ENCODE peak calls at places on chromosomes 13 and 19, in five cellular contexts. G, Q, V, I and F are unnamed samples.

GRCh38 chr13:61370520-61370919 is 45.1 kb downstream of the PCDH20 start:
- DNase-seq in G (no peak), V (no peak), Q (peak), I (no peak), F (no peak)

GRCh38 chr13:47455581-47455980 is 545.5 kb downstream of the SUCLA2 start:
- DNase-seq in V (no peak), G (no peak), I (no peak), Q (peak), F (no peak)

GRCh38 chr13:21330126-21330861 is 128.8 kb downstream of the ZDHHC20 start:
- DNase-seq in V (no peak), I (no peak), G (no peak), Q (no peak), F (no peak)

GRCh38 chr13:94959616-94960015 is 247.3 kb upstream of the SOX21 start:
- DNase-seq in Q (no peak), V (no peak), G (no peak), I (no peak), F (no peak)

GRCh38 chr19:29376855-29377354 is 148.9 kb upstream of the VSTM2B start:
- DNase-seq in I (no peak), G (no peak), V (no peak), Q (no peak), F (peak)

GRCh38 chr13:97726664-97727235 is 226.7 kb upstream of the IPO5 start:
- DNase-seq in Q (no peak), V (no peak), G (no peak), I (no peak), F (no peak)

GRCh38 chr19:47765522-47766358 is 12.8 kb upstream of the SELENOW start:
- DNase-seq in V (no peak), Q (peak), I (no peak), G (peak), F (peak)

GRCh38 chr19:42440357-42441046 is 2.2 kb downstream of the CXCL17 start:
- DNase-seq in G (peak), V (no peak), I (peak), Q (peak), F (peak)

GRCh38 chr19:13492128-13492527 is 14.2 kb downstream of the CACNA1A start:
- DNase-seq in I (peak), V (no peak), Q (no peak), G (no peak), F (peak)

GRCh38 chr13:76210262-76210661 is 574.1 kb downstream of the LMO7 start:
- DNase-seq in Q (no peak), I (peak), V (no peak), G (no peak), F (no peak)